ENCODE peak calls at places on chromosome 17, in ten cellular contexts. C, V, K, J, H, E, I, D, T and S are unnamed samples.

GRCh38 chr17:78064708-78065107 is 63.8 kb downstream of the TMC6 start:
- DNase-seq in C (no peak), V (no peak), K (no peak), J (no peak), H (no peak), E (no peak), I (no peak), D (no peak), T (no peak), S (no peak)

GRCh38 chr17:19336938-19337711 is 25.4 kb downstream of the B9D1 start:
- DNase-seq in C (no peak), V (no peak), K (no peak), J (no peak), H (peak), E (no peak), I (peak), D (no peak), T (no peak), S (no peak)

GRCh38 chr17:73492802-73493139 is 151.5 kb downstream of the SDK2 start:
- DNase-seq in C (no peak), V (no peak), K (no peak), J (no peak), H (no peak), E (no peak), I (no peak), D (no peak), T (no peak), S (no peak)

GRCh38 chr17:71709271-71709670 is 411.5 kb upstream of the SOX9 start:
- DNase-seq in C (no peak), V (peak), K (no peak), J (no peak), H (no peak), E (peak), I (no peak), D (peak), T (no peak), S (peak)

GRCh38 chr17:35510031-35510430 is 27.4 kb downstream of the SLFN12L start:
- DNase-seq in C (no peak), V (no peak), K (no peak), J (no peak), H (no peak), E (no peak), I (no peak), D (no peak), T (no peak), S (no peak)

GRCh38 chr17:50774225-50774803 is 7.0 kb upstream of the ANKRD40CL start:
- DNase-seq in C (no peak), V (no peak), K (no peak), J (no peak), H (no peak), E (no peak), I (no peak), D (no peak), T (no peak), S (no peak)

GRCh38 chr17:2347805-2348685 is 10.7 kb downstream of the SGSM2 start:
- DNase-seq in C (no peak), V (peak), K (peak), J (no peak), H (no peak), E (peak), I (peak), D (peak), T (no peak), S (peak)

GRCh38 chr17:63124536-63124935 is 158.5 kb downstream of the TANC2 start:
- DNase-seq in C (no peak), V (no peak), K (no peak), J (no peak), H (no peak), E (no peak), I (peak), D (no peak), T (no peak), S (no peak)

GRCh38 chr17:10136258-10136981 is 62.0 kb downstream of the GAS7 start:
- DNase-seq in C (no peak), V (no peak), K (no peak), J (no peak), H (no peak), E (no peak), I (no peak), D (no peak), T (no peak), S (no peak)

GRCh38 chr17:58082341-58082869 is 814 bp upstream of the DYNLL2 start:
- DNase-seq in C (no peak), V (no peak), K (no peak), J (no peak), H (no peak), E (no peak), I (no peak), D (no peak), T (no peak), S (no peak)

GRCh38 chr17:46841561-46842379 is 9.6 kb upstream of the WNT9B start:
- DNase-seq in C (no peak), V (no peak), K (no peak), J (no peak), H (no peak), E (no peak), I (no peak), D (no peak), T (no peak), S (no peak)

GRCh38 chr17:9021158-9021984 is at the start of gene NTN1:
- DNase-seq in C (peak), V (no peak), K (peak), J (peak), H (peak), E (peak), I (no peak), D (no peak), T (peak), S (no peak)

GRCh38 chr17:21495281-21495680 is 119.1 kb downstream of the KCNJ12 start:
- DNase-seq in C (no peak), V (no peak), K (no peak), J (no peak), H (no peak), E (no peak), I (no peak), D (no peak), T (no peak), S (no peak)

GRCh38 chr17:9987779-9988585 is 82.9 kb upstream of the RCVRN start:
- DNase-seq in C (peak), V (no peak), K (no peak), J (no peak), H (peak), E (no peak), I (peak), D (no peak), T (no peak), S (peak)

GRCh38 chr17:41308918-41309359 is at the start of gene KRTAP16-1:
- DNase-seq in C (no peak), V (no peak), K (no peak), J (peak), H (no peak), E (no peak), I (no peak), D (no peak), T (no peak), S (no peak)

GRCh38 chr17:74632196-74632540 is 8.6 kb upstream of the CD300E start:
- DNase-seq in C (no peak), V (no peak), K (no peak), J (no peak), H (no peak), E (no peak), I (no peak), D (no peak), T (no peak), S (no peak)

GRCh38 chr17:10135539-10136257 is 62.7 kb downstream of the GAS7 start:
- DNase-seq in C (no peak), V (no peak), K (no peak), J (no peak), H (no peak), E (peak), I (peak), D (peak), T (no peak), S (peak)

GRCh38 chr17:82356028-82356427 is 3.0 kb upstream of the TEX19 start:
- DNase-seq in C (no peak), V (no peak), K (peak), J (no peak), H (no peak), E (no peak), I (no peak), D (no peak), T (no peak), S (no peak)

GRCh38 chr17:46854948-46855347 is 3.6 kb downstream of the WNT9B start:
- DNase-seq in C (no peak), V (no peak), K (no peak), J (no peak), H (no peak), E (no peak), I (no peak), D (no peak), T (no peak), S (no peak)

GRCh38 chr17:77304051-77304745 is 163.4 kb downstream of the SEC14L1 start:
- DNase-seq in C (no peak), V (no peak), K (no peak), J (no peak), H (no peak), E (peak), I (no peak), D (peak), T (no peak), S (peak)

GRCh38 chr17:42866216-42866615 is 15.2 kb downstream of the AOC3 start:
- DNase-seq in C (no peak), V (no peak), K (no peak), J (no peak), H (no peak), E (no peak), I (no peak), D (no peak), T (peak), S (no peak)
- TF ChIP-seq CTCF in C (no peak), V (no peak), K (no peak), J (no peak), H (no peak), E (no peak), I (no peak), D (no peak), T (no peak), S (no peak)

DNA sequence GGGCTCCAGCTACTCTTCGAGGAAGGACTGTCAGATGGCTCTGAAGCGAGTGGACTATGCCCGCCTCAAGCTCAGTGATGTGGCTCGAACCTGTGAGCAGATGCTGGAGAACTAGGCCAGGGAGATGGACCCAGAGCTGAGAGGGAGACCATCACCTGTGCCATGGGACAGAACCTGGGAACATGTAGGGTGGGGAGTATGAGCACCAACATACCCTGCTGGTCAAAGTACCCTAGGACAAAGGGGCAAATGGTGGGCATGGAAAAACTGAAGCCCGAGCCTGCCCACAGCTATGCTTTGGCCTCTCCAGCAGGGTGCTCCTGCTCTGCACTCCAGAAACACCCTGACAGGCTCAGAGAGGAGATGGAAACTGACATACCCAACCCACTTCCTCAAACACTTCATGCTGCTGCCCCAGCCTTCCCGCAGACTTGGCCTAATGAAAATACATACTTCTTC is 1.9 kb downstream of the MED11 start:
- DNase-seq in C (no peak), V (no peak), K (no peak), J (no peak), H (no peak), E (no peak), I (no peak), D (no peak), T (no peak), S (no peak)
- TF ChIP-seq CTCF in C (no peak), V (no peak), K (no peak), J (no peak), H (peak), E (no peak), I (no peak), D (peak), T (no peak), S (no peak)

DNA sequence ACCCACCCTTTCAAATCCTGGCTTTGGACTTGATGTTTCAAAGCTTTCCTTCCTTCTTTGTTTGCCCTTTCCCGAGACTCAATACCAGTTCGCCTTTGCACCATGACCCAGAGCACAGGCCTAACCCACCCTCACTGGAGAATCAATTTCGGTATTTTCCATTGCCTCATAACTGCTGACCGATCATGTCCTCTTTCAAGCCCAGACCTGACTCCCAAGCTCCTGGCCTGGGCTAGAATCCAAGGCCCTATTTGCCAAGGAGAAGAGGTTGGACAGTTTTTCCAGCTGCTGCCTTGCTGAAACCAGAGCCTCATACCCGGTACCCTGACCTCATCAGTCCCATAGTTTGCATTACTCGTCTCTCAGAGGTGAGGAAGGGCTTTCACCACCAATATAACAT is 35.3 kb upstream of the HELZ start:
- DNase-seq in C (no peak), V (no peak), K (peak), J (no peak), H (no peak), E (no peak), I (no peak), D (no peak), T (no peak), S (no peak)
- TF ChIP-seq CTCF in C (no peak), V (no peak), K (no peak), J (no peak), H (no peak), E (no peak), I (no peak), D (no peak), T (no peak), S (no peak)

GRCh38 chr17:27244019-27244418 is 49.9 kb upstream of the WSB1 start:
- DNase-seq in C (no peak), V (no peak), K (no peak), J (no peak), H (no peak), E (no peak), I (no peak), D (no peak), T (no peak), S (no peak)
- TF ChIP-seq CTCF in C (no peak), V (no peak), K (no peak), J (no peak), H (no peak), E (no peak), I (no peak), D (no peak), T (no peak), S (no peak)